ENCODE peak calls at places on chromosomes 5 and 9, in five cellular contexts. V is HEK293T; O is dorsolateral prefrontal cortex; U is AG04450; T is CD4-positive, CD25-positive, alpha-beta regulatory T cell. Y is an unnamed sample.

GRCh38 chr5:138706655-138707480 is 46.4 kb upstream of the CTNNA1 start:
- DNase-seq in V (no peak), O (no peak), U (peak), T (no peak), Y (no peak)

GRCh38 chr5:128674837-128675446 is 136.9 kb upstream of the FBN2 start:
- DNase-seq in V (peak), O (no peak), U (peak), T (no peak), Y (no peak)

GRCh38 chr9:36127652-36128244 is 8.8 kb upstream of the GLIPR2 start:
- DNase-seq in V (no peak), O (no peak), U (no peak), T (no peak), Y (no peak)

GRCh38 chr5:160342413-160342941 is 27.9 kb downstream of the C1QTNF2 start:
- DNase-seq in V (no peak), O (peak), U (no peak), T (no peak), Y (no peak)

GRCh38 chr5:134224905-134225779 is 731 bp downstream of the PPP2CA start:
- DNase-seq in V (peak), O (peak), U (no peak), T (peak), Y (no peak)

GRCh38 chr5:124806026-124806856 is 59.8 kb upstream of the ZNF608 start:
- DNase-seq in V (peak), O (peak), U (peak), T (no peak), Y (peak)

GRCh38 chr5:35029333-35029732 is 18.4 kb downstream of the AGXT2 start:
- DNase-seq in V (no peak), O (no peak), U (no peak), T (no peak), Y (no peak)

GRCh38 chr9:128916204-128916603 is 4.6 kb upstream of the PHYHD1 start:
- DNase-seq in V (no peak), O (peak), U (no peak), T (no peak), Y (no peak)